ENCODE peak calls at places on chromosomes 7 and 10, in five cellular contexts. O, D, N, F and T are unnamed samples.

GRCh38 chr10:22911889-22912762 is 15.7 kb upstream of the ARMC3 start:
- DNase-seq in O (peak; percentile 17), D (no peak), F (no peak), N (peak; percentile 13), T (no peak)

GRCh38 chr10:70512149-70512611 is 33.6 kb downstream of the PALD1 start:
- DNase-seq in N (no peak), O (no peak), F (no peak), D (no peak), T (no peak)

GRCh38 chr10:14040787-14041631 is 289.7 kb downstream of the FRMD4A start:
- DNase-seq in D (no peak), F (no peak), O (no peak), N (no peak), T (no peak)

GRCh38 chr7:108239501-108240225 is 109.5 kb upstream of the LAMB4 start:
- DNase-seq in D (no peak), O (no peak), N (no peak), F (no peak), T (no peak)

GRCh38 chr7:129947701-129948100 is 5.1 kb downstream of the UBE2H start:
- DNase-seq in O (no peak), F (no peak), D (no peak), N (no peak), T (no peak)

GRCh38 chr7:66110861-66111260 is 3.8 kb upstream of the CRCP start:
- DNase-seq in D (no peak), F (no peak), N (no peak), O (no peak), T (no peak)

GRCh38 chr7:117269417-117269816 is 53.4 kb downstream of the WNT2 start:
- DNase-seq in O (no peak), N (no peak), F (no peak), D (no peak), T (no peak)

GRCh38 chr10:14325325-14325955 is 5.3 kb downstream of the FRMD4A start:
- DNase-seq in N (no peak), D (peak; percentile 90), O (peak; percentile 23), F (peak; percentile 11), T (peak; percentile 41)

GRCh38 chr10:120824864-120825263 is 26.3 kb upstream of the WDR11 start:
- DNase-seq in O (peak; percentile 13), F (peak; percentile 17), N (no peak), D (peak; percentile 83), T (no peak)

GRCh38 chr10:128008521-128009250 is 101.8 kb downstream of the PTPRE start:
- DNase-seq in D (no peak), O (no peak), F (no peak), N (no peak), T (no peak)

GRCh38 chr10:14601872-14602725 is 172.6 kb downstream of the FAM107B start:
- DNase-seq in D (no peak), F (no peak), N (no peak), O (peak; percentile 55), T (peak; percentile 67)

GRCh38 chr10:49398000-49398861 is 2.3 kb upstream of the DRGX start:
- DNase-seq in O (peak; percentile 24), N (peak; percentile 57), D (peak; percentile 92), F (peak; percentile 75), T (no peak)

GRCh38 chr7:36564500-36564899 is 159.8 kb downstream of the AOAH start:
- DNase-seq in F (no peak), D (no peak), O (no peak), N (no peak), T (no peak)

GRCh38 chr10:124539935-124540641 is 78.5 kb downstream of the LHPP start:
- DNase-seq in N (peak; percentile 73), D (peak; percentile 91), O (peak; percentile 67), F (peak; percentile 57), T (peak; percentile 51)

GRCh38 chr7:16260236-16260728 is 161.1 kb downstream of the CRPPA start:
- DNase-seq in O (no peak), F (no peak), D (no peak), N (no peak), T (no peak)

GRCh38 chr7:159147246-159147645 is 2.6 kb upstream of the VIPR2 start:
- DNase-seq in O (no peak), D (no peak), N (no peak), F (no peak), T (no peak)

GRCh38 chr10:16828114-16828568 is 10.9 kb upstream of the RSU1 start:
- DNase-seq in D (peak; percentile 88), N (peak; percentile 54), F (peak; percentile 76), O (peak; percentile 59), T (peak; percentile 57)

GRCh38 chr7:37341033-37341630 is 107.5 kb downstream of the ELMO1 start:
- DNase-seq in O (no peak), F (no peak), N (no peak), D (no peak), T (no peak)

GRCh38 chr7:45180084-45180986 is 22.7 kb downstream of the RAMP3 start:
- DNase-seq in N (no peak), D (peak; percentile 19), O (no peak), F (no peak), T (no peak)

GRCh38 chr10:121566755-121567154 is 31.5 kb downstream of the FGFR2 start:
- DNase-seq in O (no peak), N (no peak), F (no peak), D (no peak), T (no peak)

GRCh38 chr10:93075369-93076221 is 1.9 kb downstream of the CYP26A1 start:
- DNase-seq in F (no peak), N (no peak), O (no peak), D (no peak), T (no peak)

GRCh38 chr10:90363799-90364483 is 493.9 kb downstream of the HTR7 start:
- DNase-seq in F (no peak), O (no peak), D (no peak), N (no peak), T (no peak)

GRCh38 chr10:85916999-85917573 is 449.5 kb downstream of the GRID1 start:
- DNase-seq in O (no peak), D (no peak), F (no peak), N (no peak), T (no peak)

GRCh38 chr10:99711129-99711719 is 20.7 kb downstream of the COX15 start:
- DNase-seq in O (peak; percentile 35), F (no peak), D (peak; percentile 58), N (no peak), T (no peak)

GRCh38 chr7:88399036-88399435 is 92.3 kb upstream of the STEAP4 start:
- DNase-seq in N (no peak), F (no peak), D (peak; percentile 52), O (no peak), T (no peak)

GRCh38 chr10:113895018-113895417 is 40.6 kb downstream of the NHLRC2 start:
- DNase-seq in D (no peak), O (no peak), N (no peak), F (no peak), T (no peak)

GRCh38 chr10:105807930-105808587 is 1167.0 kb downstream of the SORCS3 start:
- DNase-seq in O (no peak), N (no peak), D (no peak), F (no peak), T (no peak)

GRCh38 chr10:22958338-22958737 is 30.5 kb downstream of the ARMC3 start:
- DNase-seq in D (no peak), O (no peak), N (no peak), F (no peak), T (no peak)

GRCh38 chr10:133439517-133440461 is 14.0 kb upstream of the SCART1 start:
- DNase-seq in N (no peak), O (no peak), D (no peak), F (no peak), T (peak; percentile 25)

GRCh38 chr10:132411561-132412253 is 14.7 kb downstream of the PWWP2B start:
- DNase-seq in F (no peak), N (no peak), D (peak; percentile 57), O (peak; percentile 64), T (no peak)

GRCh38 chr7:3068568-3068967 is 24.9 kb upstream of the CARD11 start:
- DNase-seq in O (no peak), N (no peak), F (no peak), D (no peak), T (no peak)
- H3K4me1 ChIP-seq in O (no peaks in the 10 kb centered on the region), N (no peaks in the 10 kb centered on the region), F (no peaks in the 10 kb centered on the region), D (no peaks in the 10 kb centered on the region), T (no peaks in the 10 kb centered on the region)

GRCh38 chr10:73964743-73965142 is 33.2 kb upstream of the VCL start:
- DNase-seq in O (no peak), F (no peak), D (no peak), N (no peak), T (no peak)
- H3K4me1 ChIP-seq in O (peaks cover 16% of the 10 kb centered on the region), F (peaks cover 20% of the 10 kb centered on the region), D (peaks cover 16% of the 10 kb centered on the region), N (peaks cover 3% of the 10 kb centered on the region), T (no peaks in the 10 kb centered on the region)

GRCh38 chr7:34227525-34227924 is 322.2 kb downstream of the BMPER start:
- DNase-seq in D (no peak), F (no peak), O (no peak), N (no peak), T (no peak)
- H3K4me1 ChIP-seq in D (no peaks in the 10 kb centered on the region), F (no peaks in the 10 kb centered on the region), O (no peaks in the 10 kb centered on the region), N (no peaks in the 10 kb centered on the region), T (no peaks in the 10 kb centered on the region)

GRCh38 chr10:79259834-79260233 is 87.4 kb upstream of the PPIF start:
- DNase-seq in D (no peak), F (no peak), N (no peak), O (no peak), T (no peak)
- H3K4me1 ChIP-seq in D (peaks cover 20% of the 10 kb centered on the region), F (peaks cover 24% of the 10 kb centered on the region), N (peaks cover 41% of the 10 kb centered on the region), O (peaks cover 7% of the 10 kb centered on the region), T (peaks cover 13% of the 10 kb centered on the region)

GRCh38 chr10:119364941-119365340 is 157.6 kb downstream of the GRK5 start:
- DNase-seq in N (no peak), O (no peak), D (no peak), F (no peak), T (no peak)
- H3K4me1 ChIP-seq in N (peaks cover 40% of the 10 kb centered on the region), O (peaks cover 1% of the 10 kb centered on the region), D (no peaks in the 10 kb centered on the region), F (peaks cover 8% of the 10 kb centered on the region), T (peaks cover 52% of the 10 kb centered on the region)

GRCh38 chr10:62046522-62047239 is 145.2 kb downstream of the ARID5B start:
- DNase-seq in D (no peak), O (no peak), N (no peak), F (no peak), T (no peak)
- H3K4me1 ChIP-seq in D (peaks cover 24% of the 10 kb centered on the region), O (peaks cover 44% of the 10 kb centered on the region), N (peaks cover 27% of the 10 kb centered on the region), F (peaks cover 47% of the 10 kb centered on the region), T (peaks cover 2% of the 10 kb centered on the region)

GRCh38 chr10:30036341-30036740 is 23.0 kb downstream of the JCAD start:
- DNase-seq in D (no peak), N (no peak), O (no peak), F (no peak), T (no peak)
- H3K4me1 ChIP-seq in D (no peaks in the 10 kb centered on the region), N (peaks cover 24% of the 10 kb centered on the region), O (peaks cover 2% of the 10 kb centered on the region), F (peaks cover 3% of the 10 kb centered on the region), T (no peaks in the 10 kb centered on the region)

GRCh38 chr7:128454808-128455555 is 696 bp upstream of the HILPDA start:
- DNase-seq in D (no peak), O (no peak), F (peak; percentile 40), N (no peak), T (no peak)
- H3K4me1 ChIP-seq in D (peaks cover 16% of the 10 kb centered on the region), O (peaks cover 5% of the 10 kb centered on the region), F (peaks cover 16% of the 10 kb centered on the region), N (peaks cover 13% of the 10 kb centered on the region), T (peaks cover 5% of the 10 kb centered on the region)

DNA sequence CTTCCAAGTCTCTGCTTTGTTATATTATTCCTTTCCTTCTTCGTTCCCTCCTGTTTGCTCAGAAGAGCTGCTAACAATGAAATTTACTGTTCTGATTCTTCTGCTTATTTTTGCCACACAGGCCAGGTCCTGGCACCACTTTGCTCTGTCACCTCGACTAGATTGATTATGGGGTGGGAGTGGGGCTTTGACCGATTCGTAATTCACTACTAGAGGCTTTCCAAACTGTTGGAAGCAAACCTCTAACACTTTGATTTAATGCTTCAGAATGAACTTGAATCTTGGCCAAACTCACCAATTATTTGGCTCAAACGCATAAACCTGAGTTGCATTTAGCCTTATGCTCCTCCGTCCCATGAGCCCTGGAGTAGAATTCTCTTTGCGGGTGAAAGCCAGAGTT is 476.2 kb upstream of the FZD8 start:
- DNase-seq in F (no peak), N (no peak), O (no peak), D (no peak), T (no peak)
- H3K4me1 ChIP-seq in F (no peaks in the 10 kb centered on the region), N (peaks cover 5% of the 10 kb centered on the region), O (peaks cover 9% of the 10 kb centered on the region), D (peaks cover 14% of the 10 kb centered on the region), T (peaks cover 1% of the 10 kb centered on the region)